ENCODE peak calls at places on chromosome 7, in seven cellular contexts. W is ovary; R is right atrium auricular region; L is neuronal stem cell; C is thyroid gland; D is naive thymus-derived CD4-positive, alpha-beta T cell; F is astrocyte. O is an unnamed sample. For H3K4me1, the result is how much of the 10 kb centered on the place peaks cover.

GRCh38 chr7:29806131-29806792 is at the start of gene WIPF3:
- DNase-seq in W (peak), R (no peak), L (peak), C (peak), D (no peak), F (no peak), O (peak)

GRCh38 chr7:120064565-120064964 is 208.4 kb upstream of the KCND2 start:
- DNase-seq in W (no peak), R (no peak), L (no peak), C (no peak), D (no peak), F (peak), O (no peak)

GRCh38 chr7:16891338-16891737 is 9.6 kb upstream of the AGR3 start:
- DNase-seq in W (no peak), R (no peak), L (no peak), C (peak), D (peak), F (peak), O (no peak)

GRCh38 chr7:4040031-4040928 is 641.8 kb upstream of the FOXK1 start:
- DNase-seq in W (no peak), R (peak), L (no peak), C (no peak), D (no peak), F (no peak), O (no peak)

GRCh38 chr7:157433628-157434027 is 96.8 kb downstream of the DNAJB6 start:
- DNase-seq in W (no peak), R (no peak), L (no peak), C (no peak), D (no peak), F (no peak), O (no peak)

GRCh38 chr7:123958186-123958703 is 33.2 kb downstream of the SPAM1 start:
- DNase-seq in W (no peak), R (no peak), L (no peak), C (no peak), D (no peak), F (no peak), O (no peak)

GRCh38 chr7:55187701-55188491 is 169.1 kb downstream of the EGFR start:
- DNase-seq in W (peak), R (no peak), L (no peak), C (no peak), D (no peak), F (no peak), O (no peak)

GRCh38 chr7:3867847-3868246 is 566.8 kb downstream of the SDK1 start:
- DNase-seq in W (no peak), R (no peak), L (no peak), C (no peak), D (no peak), F (no peak), O (no peak)

GRCh38 chr7:157516311-157516710 is 179.5 kb downstream of the DNAJB6 start:
- DNase-seq in W (no peak), R (peak), L (no peak), C (no peak), D (no peak), F (no peak), O (no peak)

GRCh38 chr7:80154656-80155325 is 20.2 kb downstream of the GNAI1 start:
- DNase-seq in W (no peak), R (no peak), L (no peak), C (no peak), D (no peak), F (no peak), O (no peak)

GRCh38 chr7:57404343-57404966 is 45.5 kb upstream of the ZNF716 start:
- DNase-seq in W (peak), R (peak), L (no peak), C (no peak), D (no peak), F (no peak), O (no peak)

GRCh38 chr7:95758187-95758586 is 14.2 kb upstream of the DYNC1I1 start:
- DNase-seq in W (no peak), R (no peak), L (no peak), C (no peak), D (no peak), F (no peak), O (no peak)

GRCh38 chr7:155749578-155749977 is 62.7 kb downstream of the SHH start:
- DNase-seq in W (no peak), R (no peak), L (no peak), C (no peak), D (no peak), F (no peak), O (no peak)

GRCh38 chr7:155753446-155753965 is 58.8 kb downstream of the SHH start:
- DNase-seq in W (no peak), R (no peak), L (no peak), C (no peak), D (no peak), F (no peak), O (no peak)

GRCh38 chr7:155750255-155751125 is 61.8 kb downstream of the SHH start:
- DNase-seq in W (no peak), R (no peak), L (no peak), C (no peak), D (no peak), F (no peak), O (peak)

GRCh38 chr7:155752756-155753445 is 59.4 kb downstream of the SHH start:
- DNase-seq in W (no peak), R (no peak), L (no peak), C (no peak), D (no peak), F (no peak), O (no peak)

GRCh38 chr7:155751409-155751808 is 60.9 kb downstream of the SHH start:
- DNase-seq in W (no peak), R (no peak), L (no peak), C (no peak), D (no peak), F (no peak), O (no peak)
- H3K4me1 ChIP-seq in W (under half), R (under half), L (under half), C (under half), D (under half), F (under half), O (under half)

DNA sequence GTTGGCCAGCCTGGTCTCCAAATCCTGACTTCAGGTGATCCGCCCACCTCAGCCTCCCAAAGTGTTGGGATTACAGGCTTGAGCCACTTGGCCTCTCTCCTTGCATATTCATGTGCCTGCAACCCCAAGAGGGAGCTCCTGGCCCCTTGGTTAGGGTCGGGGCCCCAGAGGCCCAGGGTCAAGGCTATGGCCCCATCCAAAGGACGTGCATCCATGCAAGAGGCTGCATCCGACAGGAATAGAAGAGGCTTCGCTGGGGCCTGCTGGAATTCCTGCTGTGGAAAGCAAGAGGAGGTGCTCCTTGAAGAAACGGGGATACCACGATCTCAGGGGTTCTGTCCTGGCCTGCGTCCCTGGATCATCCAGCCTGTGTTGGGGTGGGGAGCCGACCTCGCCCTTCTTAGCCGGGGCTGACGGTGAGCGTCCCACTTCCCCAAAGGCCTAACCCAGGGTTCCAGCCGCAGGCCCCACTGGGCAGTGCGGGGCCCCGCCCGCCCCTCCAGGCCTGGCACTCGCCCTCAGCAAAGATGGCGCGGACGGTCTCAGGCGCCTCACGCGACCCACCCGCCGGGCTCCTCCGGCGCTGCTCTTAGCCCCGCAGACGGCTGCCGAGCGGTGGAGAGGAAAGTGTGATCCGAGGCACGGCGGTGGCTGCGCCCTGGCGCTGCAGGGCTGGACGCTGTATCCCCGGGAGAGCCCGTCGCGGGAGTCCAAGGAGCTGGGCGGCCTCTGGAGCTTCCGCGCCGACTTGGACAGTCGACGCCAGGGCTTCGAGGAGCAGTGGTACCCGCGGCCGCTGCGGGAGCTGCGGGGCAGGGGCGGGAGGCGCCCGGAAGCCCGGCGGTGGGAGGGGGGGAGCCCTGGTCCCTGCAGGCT is 54.7 kb downstream of the ZNF727 start:
- DNase-seq in W (no peak), R (peak), L (no peak), C (no peak), D (no peak), F (no peak), O (no peak)
- H3K4me1 ChIP-seq in W (under half), R (under half), L (under half), C (under half), D (under half), F (under half), O (under half)

GRCh38 chr7:5693529-5693928 is 87.9 kb downstream of the RNF216 start:
- DNase-seq in W (no peak), R (no peak), L (no peak), C (peak), D (no peak), F (no peak), O (no peak)

GRCh38 chr7:5691536-5692090 is 89.8 kb downstream of the RNF216 start:
- DNase-seq in W (no peak), R (no peak), L (no peak), C (no peak), D (no peak), F (no peak), O (no peak)

GRCh38 chr7:5692112-5692844 is 89.2 kb downstream of the RNF216 start:
- DNase-seq in W (peak), R (peak), L (no peak), C (peak), D (no peak), F (peak), O (no peak)

GRCh38 chr7:5694221-5694754 is 87.2 kb downstream of the RNF216 start:
- DNase-seq in W (no peak), R (no peak), L (no peak), C (no peak), D (no peak), F (peak), O (no peak)

DNA sequence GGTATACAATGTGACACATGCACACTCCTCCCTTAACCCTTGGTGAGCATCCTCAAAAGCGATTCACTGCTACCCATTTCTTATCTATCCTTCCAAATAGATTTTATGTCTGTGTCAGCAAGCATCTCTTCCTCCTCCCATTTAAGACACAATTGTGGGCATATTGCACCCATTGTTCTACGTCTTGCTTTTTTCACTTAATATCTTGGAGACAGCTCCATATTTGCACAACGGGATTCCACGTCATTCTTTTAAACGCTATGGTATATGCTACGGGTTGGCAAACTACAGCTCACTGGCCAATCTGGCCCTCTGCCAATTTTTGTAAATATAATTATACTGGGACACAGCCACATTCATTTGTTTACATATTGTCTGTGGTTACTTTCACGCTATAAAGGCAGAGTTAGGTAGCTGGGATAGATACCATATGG is 88.6 kb downstream of the RNF216 start:
- DNase-seq in W (no peak), R (no peak), L (no peak), C (no peak), D (no peak), F (peak), O (no peak)
- H3K4me1 ChIP-seq in W (half or more), R (under half), L (under half), C (half or more), D (half or more), F (half or more), O (under half)

GRCh38 chr7:91265693-91266066 is 1.4 kb downstream of the FZD1 start:
- DNase-seq in W (no peak), R (no peak), L (no peak), C (peak), D (no peak), F (peak), O (no peak)

GRCh38 chr7:91264083-91264923 is at the start of gene FZD1:
- DNase-seq in W (peak), R (peak), L (peak), C (peak), D (peak), F (peak), O (peak)

GRCh38 chr7:91264924-91265681 is 870 bp downstream of the FZD1 start:
- DNase-seq in W (peak), R (no peak), L (no peak), C (peak), D (no peak), F (peak), O (peak)

GRCh38 chr7:91266067-91266930 is 2.1 kb downstream of the FZD1 start:
- DNase-seq in W (peak), R (no peak), L (no peak), C (peak), D (no peak), F (peak), O (no peak)

GRCh38 chr7:91263359-91264082 is 712 bp upstream of the FZD1 start:
- DNase-seq in W (peak), R (no peak), L (no peak), C (peak), D (no peak), F (peak), O (peak)
- H3K4me1 ChIP-seq in W (under half), R (under half), L (under half), C (under half), D (under half), F (under half), O (under half)

GRCh38 chr7:540997-541396 is 21.4 kb upstream of the PDGFA start:
- DNase-seq in W (no peak), R (no peak), L (no peak), C (no peak), D (no peak), F (no peak), O (no peak)

GRCh38 chr7:542935-543789 is 23.5 kb upstream of the PDGFA start:
- DNase-seq in W (no peak), R (peak), L (no peak), C (no peak), D (no peak), F (peak), O (no peak)

GRCh38 chr7:540579-540978 is 20.9 kb upstream of the PDGFA start:
- DNase-seq in W (no peak), R (no peak), L (no peak), C (no peak), D (no peak), F (no peak), O (no peak)

GRCh38 chr7:542131-542934 is 22.7 kb upstream of the PDGFA start:
- DNase-seq in W (no peak), R (no peak), L (peak), C (no peak), D (no peak), F (no peak), O (no peak)

GRCh38 chr7:541661-542060 is 22.0 kb upstream of the PDGFA start:
- DNase-seq in W (no peak), R (no peak), L (no peak), C (no peak), D (no peak), F (no peak), O (no peak)
- H3K4me1 ChIP-seq in W (under half), R (under half), L (under half), C (under half), D (under half), F (under half), O (under half)

DNA sequence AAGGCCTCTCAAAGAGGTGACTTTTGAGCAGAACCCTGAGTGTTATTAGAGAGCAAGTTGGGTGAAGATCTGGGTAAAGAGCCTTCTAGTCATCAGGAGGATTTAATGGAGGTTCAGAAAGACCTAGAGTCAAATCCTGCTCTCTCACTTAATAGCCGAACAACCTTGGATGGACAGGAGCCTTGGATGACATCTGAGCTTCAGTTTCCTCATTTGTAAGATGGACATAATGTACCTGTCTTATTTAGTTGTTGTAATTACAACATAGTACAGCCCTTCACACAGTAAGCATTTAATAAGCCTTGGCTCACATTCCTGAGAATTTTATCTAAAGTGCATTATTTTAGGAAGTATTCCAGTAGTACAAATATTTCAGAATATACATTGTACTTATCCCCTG is 57.0 kb downstream of the C1GALT1 start:
- DNase-seq in W (no peak), R (no peak), L (no peak), C (no peak), D (no peak), F (no peak), O (no peak)
- H3K4me1 ChIP-seq in W (under half), R (under half), L (under half), C (under half), D (under half), F (under half), O (under half)

DNA sequence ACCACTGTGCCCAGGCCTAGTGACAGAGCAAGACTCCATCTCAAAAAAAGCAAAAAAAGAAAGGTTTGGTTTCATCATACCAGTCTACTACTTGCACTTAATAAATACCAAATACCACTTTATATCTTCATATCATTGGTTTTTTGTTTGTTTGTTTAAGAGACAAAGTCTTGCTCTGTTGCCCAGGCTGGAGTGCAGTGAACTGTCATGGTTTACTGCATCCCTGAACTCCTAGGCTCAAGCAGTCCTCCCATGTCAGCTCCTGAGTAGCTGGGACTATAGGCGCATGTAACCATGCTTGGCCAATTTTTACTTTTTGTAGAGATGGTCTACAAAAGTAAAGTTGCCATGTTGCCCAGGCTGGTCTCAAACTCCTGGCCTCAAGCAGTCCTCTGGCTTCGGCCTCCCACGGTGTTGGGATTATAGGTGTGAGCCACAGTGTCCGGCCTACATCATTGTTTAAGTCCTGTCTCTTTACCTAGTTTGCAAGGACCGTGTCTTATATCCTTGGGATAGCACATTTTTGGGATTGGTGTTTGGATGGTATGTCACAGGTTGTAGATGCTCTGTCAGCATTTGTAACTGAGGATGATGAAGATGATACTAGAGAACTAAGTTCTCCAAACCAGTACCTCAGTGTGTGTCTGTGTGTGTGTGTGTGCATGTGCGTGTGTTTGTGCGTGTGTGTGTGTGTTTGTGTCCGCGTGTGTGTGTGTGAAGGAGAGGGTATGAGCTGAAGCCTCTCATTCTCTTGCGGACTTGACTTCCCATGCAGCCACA is 9.3 kb downstream of the LMTK2 start:
- DNase-seq in W (no peak), R (no peak), L (no peak), C (peak), D (no peak), F (no peak), O (no peak)
- H3K4me1 ChIP-seq in W (under half), R (under half), L (under half), C (half or more), D (under half), F (under half), O (under half)

GRCh38 chr7:108322899-108323298 is 133.3 kb downstream of the NRCAM start:
- DNase-seq in W (no peak), R (no peak), L (no peak), C (no peak), D (no peak), F (no peak), O (peak)

GRCh38 chr7:108321359-108321758 is 134.9 kb downstream of the NRCAM start:
- DNase-seq in W (no peak), R (no peak), L (no peak), C (no peak), D (no peak), F (no peak), O (no peak)

GRCh38 chr7:108326938-108327337 is 129.3 kb downstream of the NRCAM start:
- DNase-seq in W (no peak), R (no peak), L (no peak), C (no peak), D (no peak), F (no peak), O (no peak)

GRCh38 chr7:108323305-108323832 is 132.9 kb downstream of the NRCAM start:
- DNase-seq in W (no peak), R (no peak), L (no peak), C (no peak), D (no peak), F (no peak), O (no peak)

DNA sequence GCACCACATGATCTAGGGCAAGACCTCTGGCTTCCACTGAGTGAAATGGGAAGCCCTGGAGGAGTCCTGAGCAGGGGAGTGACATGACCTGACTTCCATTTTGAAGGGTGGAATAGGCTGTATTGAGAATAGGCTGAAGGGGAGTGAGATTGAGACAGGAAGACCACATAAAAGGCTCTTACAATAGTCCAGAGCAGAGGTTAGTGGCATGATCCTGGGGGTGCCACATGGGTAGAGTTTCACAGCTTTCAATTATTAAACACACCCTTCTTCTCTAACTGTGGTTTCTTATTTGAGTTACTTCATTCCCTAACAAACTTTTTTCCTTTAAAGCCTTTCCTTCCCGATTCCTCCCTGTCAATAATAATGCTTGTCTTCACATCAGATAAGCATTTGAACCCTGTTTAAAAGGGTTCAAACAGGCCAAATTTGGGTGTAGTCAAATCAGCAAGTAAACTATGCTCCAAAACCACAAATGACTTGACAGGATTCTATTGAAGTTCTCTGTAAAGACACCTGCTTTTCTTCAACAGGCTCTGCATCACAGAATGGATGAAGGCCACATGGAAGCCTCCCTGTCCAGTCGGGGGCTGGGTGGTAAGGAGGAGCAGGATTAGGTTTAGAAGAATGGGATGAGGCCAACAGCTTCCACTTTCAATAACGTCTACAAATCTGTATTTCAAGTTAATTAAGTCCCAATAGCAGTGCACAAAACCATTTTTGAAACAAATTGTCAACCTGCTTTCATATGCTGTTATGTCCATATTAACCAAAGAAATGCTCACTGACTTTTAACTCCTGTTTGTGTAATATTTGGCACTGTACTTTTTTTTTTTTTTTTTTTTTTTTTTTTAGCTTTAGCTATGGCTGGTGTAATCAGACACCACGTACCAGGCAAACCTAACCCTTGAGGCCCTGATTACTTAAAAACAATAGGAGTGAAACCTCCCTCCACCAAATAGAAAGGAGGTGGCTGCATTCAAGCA is 131.9 kb downstream of the NRCAM start:
- DNase-seq in W (no peak), R (no peak), L (no peak), C (no peak), D (no peak), F (no peak), O (no peak)
- H3K4me1 ChIP-seq in W (under half), R (under half), L (under half), C (under half), D (under half), F (under half), O (under half)